ENCODE peak calls at places on chromosome 16, in six cellular contexts. B is NCI-H460; W is erythroblast; R is mesothelial cell of epicardium; D is stimulated activated CD8-positive, alpha-beta memory T cell treated with anti-CD3 and anti-CD28 coated beads, Interleukin-2, amount 100 ng/mL, for 1 hour; X is tibial artery. J is an unnamed sample.

GRCh38 chr16:68085259-68086071 is at the start of gene NFATC3:
- DNase-seq in B (peak), W (peak), R (peak), D (peak), X (peak), J (peak)

GRCh38 chr16:52035406-52035805 is 511.5 kb downstream of the TOX3 start:
- DNase-seq in B (no peak), W (no peak), R (no peak), D (no peak), X (no peak), J (no peak)

GRCh38 chr16:3148256-3149192 is 13.7 kb downstream of the ZNF213 start:
- DNase-seq in B (no peak), W (no peak), R (no peak), D (no peak), X (no peak), J (no peak)

GRCh38 chr16:55169780-55170179 is 154.2 kb upstream of the IRX6 start:
- DNase-seq in B (no peak), W (no peak), R (no peak), D (no peak), X (no peak), J (no peak)

GRCh38 chr16:8200839-8201238 is 389.5 kb downstream of the TMEM114 start:
- DNase-seq in B (no peak), W (no peak), R (no peak), D (no peak), X (no peak), J (no peak)

GRCh38 chr16:760498-761343 is at the start of gene MSLN:
- DNase-seq in B (no peak), W (no peak), R (no peak), D (no peak), X (no peak), J (no peak)

GRCh38 chr16:57422026-57422944 is 17.7 kb downstream of the CCL17 start:
- DNase-seq in B (peak), W (peak), R (no peak), D (no peak), X (peak), J (no peak)

GRCh38 chr16:1810536-1810935 is 16.1 kb downstream of the HAGH start:
- DNase-seq in B (no peak), W (no peak), R (no peak), D (no peak), X (no peak), J (no peak)

GRCh38 chr16:12168054-12169018 is 191.8 kb downstream of the SNX29 start:
- DNase-seq in B (no peak), W (no peak), R (no peak), D (no peak), X (no peak), J (no peak)

GRCh38 chr16:8936421-8936820 is 27.3 kb downstream of the USP7 start:
- DNase-seq in B (peak), W (peak), R (no peak), D (peak), X (no peak), J (peak)

GRCh38 chr16:2970563-2970962 is 1.4 kb downstream of the PAQR4 start:
- DNase-seq in B (no peak), W (peak), R (no peak), D (no peak), X (no peak), J (no peak)

GRCh38 chr16:85650864-85651811 is 37.6 kb downstream of the GINS2 start:
- DNase-seq in B (no peak), W (no peak), R (peak), D (no peak), X (no peak), J (no peak)

GRCh38 chr16:83940630-83941378 is 12.2 kb upstream of the OSGIN1 start:
- DNase-seq in B (no peak), W (no peak), R (no peak), D (no peak), X (no peak), J (no peak)

GRCh38 chr16:56793504-56793903 is 63.6 kb downstream of the NUP93 start:
- DNase-seq in B (peak), W (peak), R (no peak), D (no peak), X (no peak), J (no peak)

GRCh38 chr16:8887952-8888560 is 5.9 kb downstream of the LITAFD start:
- DNase-seq in B (no peak), W (peak), R (no peak), D (no peak), X (no peak), J (no peak)

GRCh38 chr16:74726736-74727135 is 26.1 kb upstream of the MLKL start:
- DNase-seq in B (no peak), W (peak), R (no peak), D (no peak), X (no peak), J (no peak)

GRCh38 chr16:66224636-66225035 is 141.9 kb upstream of the CDH5 start:
- DNase-seq in B (no peak), W (no peak), R (no peak), D (no peak), X (peak), J (no peak)

GRCh38 chr16:4298761-4299522 is 16.9 kb upstream of the GLIS2 start:
- DNase-seq in B (peak), W (no peak), R (peak), D (no peak), X (peak), J (peak)

GRCh38 chr16:57480127-57480753 is 6.1 kb downstream of the DOK4 start:
- DNase-seq in B (peak), W (no peak), R (no peak), D (no peak), X (peak), J (no peak)

GRCh38 chr16:53094013-53094630 is 39.3 kb downstream of the CHD9 start:
- DNase-seq in B (no peak), W (peak), R (no peak), D (no peak), X (peak), J (peak)

GRCh38 chr16:4371481-4372314 is at the start of gene VASN:
- DNase-seq in B (no peak), W (peak), R (peak), D (peak), X (peak), J (peak)

GRCh38 chr16:75555213-75555706 is 792 bp downstream of the TMEM231 start:
- DNase-seq in B (peak), W (peak), R (peak), D (no peak), X (peak), J (peak)

J was measured in GM13976.